ENCODE peak calls at places on chromosomes 16 and 17, in seven cellular contexts. Q is activated gamma-delta T cell treated with anti-CD3 and anti-CD28 coated beads, Interleukin-2, amount 50 U/mL, for 16 hours; U is KG1; M is activated CD8-positive, alpha-beta memory T cell treated with anti-CD3 and anti-CD28 coated beads for 4 hours; N is NCI-H460; P is AG09309; G is heart right ventricle. Y is an unnamed sample.

GRCh38 chr17:31416503-31416923 is 25.0 kb downstream of the RAB11FIP4 start:
- DNase-seq in Q (no peak), U (no peak), M (no peak), N (no peak), P (no peak), G (peak; percentile 19), Y (no peak)

GRCh38 chr16:56847173-56847948 is 17.6 kb upstream of the SLC12A3 start:
- DNase-seq in Q (no peak), U (no peak), M (no peak), N (no peak), P (no peak), G (no peak), Y (no peak)

GRCh38 chr17:44004761-44005526 is 522 bp downstream of the NAGS start:
- DNase-seq in Q (no peak), U (no peak), M (no peak), N (no peak), P (no peak), G (no peak), Y (no peak)

GRCh38 chr17:74962622-74963394 is 9.8 kb downstream of the HID1 start:
- DNase-seq in Q (no peak), U (no peak), M (no peak), N (no peak), P (no peak), G (no peak), Y (no peak)

GRCh38 chr17:4777969-4778760 is 6.5 kb downstream of the TM4SF5 start:
- DNase-seq in Q (no peak), U (no peak), M (no peak), N (no peak), P (no peak), G (no peak), Y (no peak)

GRCh38 chr17:83073389-83074063 is 5.9 kb upstream of the METRNL start:
- DNase-seq in Q (no peak), U (no peak), M (no peak), N (no peak), P (no peak), G (no peak), Y (no peak)

GRCh38 chr17:75430159-75430748 is 24.8 kb upstream of the GRB2 start:
- DNase-seq in Q (no peak), U (no peak), M (no peak), N (peak; percentile 48), P (no peak), G (no peak), Y (no peak)

GRCh38 chr17:33163827-33164555 is 129.1 kb downstream of the ASIC2 start:
- DNase-seq in Q (no peak), U (no peak), M (no peak), N (no peak), P (no peak), G (peak; percentile 20), Y (no peak)

GRCh38 chr17:45430006-45430737 is 2.5 kb downstream of the ARHGAP27 start:
- DNase-seq in Q (no peak), U (no peak), M (no peak), N (no peak), P (no peak), G (no peak), Y (no peak)

GRCh38 chr16:20799599-20799998 is 6.7 kb downstream of the ERI2 start:
- DNase-seq in Q (no peak), U (no peak), M (no peak), N (no peak), P (no peak), G (no peak), Y (peak; percentile 69)

GRCh38 chr17:49445561-49445960 is 30.9 kb upstream of the PHB1 start:
- DNase-seq in Q (no peak), U (no peak), M (no peak), N (no peak), P (no peak), G (no peak), Y (no peak)

GRCh38 chr16:57603110-57604024 is 25.1 kb upstream of the ADGRG1 start:
- DNase-seq in Q (no peak), U (no peak), M (no peak), N (no peak), P (no peak), G (no peak), Y (no peak)

GRCh38 chr17:41894791-41895331 is 23.9 kb downstream of the ACLY start:
- DNase-seq in Q (no peak), U (no peak), M (no peak), N (no peak), P (peak; percentile 91), G (no peak), Y (no peak)

GRCh38 chr17:67221062-67221998 is 23.7 kb downstream of the HELZ start:
- DNase-seq in Q (no peak), U (no peak), M (no peak), N (peak; percentile 45), P (no peak), G (peak; percentile 42), Y (no peak)

GRCh38 chr16:67678354-67679023 is 11.9 kb downstream of the C16orf86 start:
- DNase-seq in Q (no peak), U (no peak), M (no peak), N (no peak), P (no peak), G (no peak), Y (no peak)

GRCh38 chr17:43213545-43213944 is 1.9 kb downstream of the TMEM106A start:
- DNase-seq in Q (no peak), U (no peak), M (no peak), N (no peak), P (no peak), G (no peak), Y (no peak)

GRCh38 chr16:10640934-10641333 is 53.8 kb downstream of the TEKT5 start:
- DNase-seq in Q (no peak), U (no peak), M (no peak), N (no peak), P (no peak), G (no peak), Y (no peak)

GRCh38 chr16:68985855-68986254 is 119.6 kb upstream of the HAS3 start:
- DNase-seq in Q (no peak), U (no peak), M (no peak), N (no peak), P (peak; percentile 10), G (no peak), Y (no peak)

GRCh38 chr17:34771891-34772290 is 189.4 kb downstream of the CCT6B start:
- DNase-seq in Q (no peak), U (no peak), M (no peak), N (no peak), P (no peak), G (no peak), Y (no peak)

GRCh38 chr17:31394544-31394943 is 3.1 kb downstream of the RAB11FIP4 start:
- DNase-seq in Q (no peak), U (peak; percentile 6), M (no peak), N (peak; percentile 46), P (peak; percentile 13), G (peak; percentile 68), Y (no peak)

GRCh38 chr17:62601438-62601837 is 26.0 kb upstream of the MRC2 start:
- DNase-seq in Q (no peak), U (no peak), M (no peak), N (no peak), P (no peak), G (no peak), Y (no peak)

GRCh38 chr16:73339821-73340220 is 291.9 kb upstream of the ZFHX3 start:
- DNase-seq in Q (no peak), U (no peak), M (no peak), N (no peak), P (no peak), G (no peak), Y (no peak)

GRCh38 chr16:24013054-24013636 is 177.4 kb downstream of the PRKCB start:
- DNase-seq in Q (no peak), U (no peak), M (no peak), N (no peak), P (no peak), G (no peak), Y (no peak)

GRCh38 chr17:61833536-61834203 is 29.7 kb downstream of the BRIP1 start:
- DNase-seq in Q (no peak), U (no peak), M (no peak), N (peak; percentile 40), P (peak; percentile 69), G (no peak), Y (no peak)

GRCh38 chr17:45784583-45785372 is 658 bp downstream of the CRHR1 start:
- DNase-seq in Q (no peak), U (no peak), M (peak; percentile 3), N (no peak), P (no peak), G (no peak), Y (no peak)

GRCh38 chr16:49528035-49528434 is 154.4 kb downstream of the C16orf78 start:
- DNase-seq in Q (no peak), U (peak; percentile 24), M (no peak), N (no peak), P (no peak), G (no peak), Y (no peak)

GRCh38 chr17:17120716-17121115 is 78.5 kb downstream of the MPRIP start:
- DNase-seq in Q (no peak), U (no peak), M (no peak), N (no peak), P (no peak), G (no peak), Y (no peak)

GRCh38 chr17:17783121-17783824 is 53.5 kb downstream of the SREBF1 start:
- DNase-seq in Q (peak; percentile 32), U (no peak), M (no peak), N (no peak), P (no peak), G (peak; percentile 86), Y (no peak)

GRCh38 chr17:61426482-61427304 is 25.5 kb upstream of the TBX4 start:
- DNase-seq in Q (no peak), U (no peak), M (no peak), N (no peak), P (no peak), G (no peak), Y (no peak)

GRCh38 chr17:49516190-49516589 is 21.1 kb downstream of the NGFR start:
- DNase-seq in Q (no peak), U (no peak), M (no peak), N (no peak), P (no peak), G (no peak), Y (no peak)

GRCh38 chr16:85898521-85899442 is at the start of gene IRF8:
- DNase-seq in Q (peak; percentile 62), U (no peak), M (peak; percentile 72), N (no peak), P (no peak), G (peak; percentile 73), Y (no peak)

GRCh38 chr16:21033707-21034106 is 116.9 kb downstream of the DNAH3 start:
- DNase-seq in Q (no peak), U (no peak), M (no peak), N (no peak), P (no peak), G (peak; percentile 76), Y (no peak)

GRCh38 chr17:57408064-57408811 is 151.9 kb downstream of the MSI2 start:
- DNase-seq in Q (no peak), U (no peak), M (no peak), N (no peak), P (no peak), G (no peak), Y (peak; percentile 47)

GRCh38 chr17:8659758-8660410 is 29.4 kb upstream of the MYH10 start:
- DNase-seq in Q (no peak), U (no peak), M (no peak), N (no peak), P (no peak), G (no peak), Y (no peak)

GRCh38 chr17:64781394-64781793 is 119.3 kb upstream of the SMURF2 start:
- DNase-seq in Q (no peak), U (peak; percentile 20), M (no peak), N (no peak), P (no peak), G (peak; percentile 74), Y (peak; percentile 77)

Y was measured in AML-193.